ENCODE peak calls at places on chromosomes 11 and 22, in nine cellular contexts. V is fibroblast of lung, W is HCT116, F is OCI-LY7, Y is SK-N-SH, T is GM23338, P is GM23248, C is neural progenitor cell, Z is GM12878. D is an unnamed sample.
A peak's percentile ranks its signal among the peaks of the same experiment; 100 is the strongest.

GRCh38 chr11:77993902-77994301 is 566 bp downstream of the INTS4 start:
- DNase-seq in Z (no peak), T (peak; percentile 40), W (no peak), Y (no peak), C (peak; percentile 27), V (no peak), P (peak; percentile 11), F (peak; percentile 13), D (peak; percentile 44)

GRCh38 chr11:112318193-112318592 is 57.5 kb upstream of the PLET1 start:
- DNase-seq in P (peak; percentile 91), W (peak; percentile 4), T (no peak), Z (no peak), C (no peak), Y (no peak), V (peak; percentile 90), F (no peak), D (no peak)

GRCh38 chr11:101880208-101880607 is 34.6 kb upstream of the CEP126 start:
- DNase-seq in W (peak; percentile 72), Y (peak; percentile 8), V (peak; percentile 78), P (peak; percentile 67), T (peak; percentile 78), Z (no peak), F (peak; percentile 61), C (peak; percentile 33), D (peak; percentile 88)

GRCh38 chr22:47089374-47089773 is 326.9 kb downstream of the TBC1D22A start:
- DNase-seq in F (no peak), P (no peak), Z (no peak), T (no peak), Y (no peak), W (no peak), V (no peak), C (no peak), D (no peak)

GRCh38 chr22:50179937-50180726 is 5.6 kb upstream of the TRABD start:
- DNase-seq in Y (no peak), F (no peak), V (no peak), T (no peak), P (no peak), C (no peak), W (no peak), Z (no peak), D (peak; percentile 38)

GRCh38 chr11:44764583-44764982 is 37.8 kb downstream of the TSPAN18 start:
- DNase-seq in W (no peak), V (no peak), F (no peak), T (no peak), P (no peak), Y (no peak), Z (no peak), C (no peak), D (no peak)

GRCh38 chr22:46045459-46046298 is 68.7 kb upstream of the WNT7B start:
- DNase-seq in Y (no peak), Z (no peak), W (no peak), P (peak; percentile 27), T (no peak), V (no peak), C (no peak), F (no peak), D (no peak)

GRCh38 chr11:34198523-34198922 is 93.1 kb downstream of the NAT10 start:
- DNase-seq in V (no peak), W (no peak), T (no peak), Y (no peak), Z (no peak), P (peak; percentile 21), F (no peak), C (no peak), D (no peak)

GRCh38 chr11:68266121-68266891 is 5.5 kb downstream of the C11orf24 start:
- DNase-seq in F (peak; percentile 94), V (no peak), Z (peak; percentile 81), T (no peak), Y (no peak), P (no peak), W (no peak), C (no peak), D (peak; percentile 80)

GRCh38 chr11:124194696-124195418 is 11.7 kb downstream of the OR10D3 start:
- DNase-seq in F (peak; percentile 56), T (peak; percentile 80), C (peak; percentile 72), V (peak; percentile 28), Z (peak; percentile 9), P (peak; percentile 66), Y (peak; percentile 64), W (peak; percentile 57), D (peak; percentile 66)

GRCh38 chr11:35681181-35681767 is 18.7 kb downstream of the TRIM44 start:
- DNase-seq in V (no peak), P (no peak), F (no peak), C (no peak), Z (no peak), W (no peak), T (no peak), Y (no peak), D (no peak)

GRCh38 chr11:35680506-35680905 is 17.9 kb downstream of the TRIM44 start:
- DNase-seq in Y (no peak), C (no peak), P (no peak), T (no peak), V (no peak), W (no peak), F (peak; percentile 15), Z (no peak), D (no peak)

GRCh38 chr11:35678471-35678870 is 15.9 kb downstream of the TRIM44 start:
- DNase-seq in W (no peak), P (no peak), Z (no peak), Y (no peak), V (no peak), T (no peak), F (no peak), C (no peak), D (no peak)

GRCh38 chr11:35677904-35678303 is 15.3 kb downstream of the TRIM44 start:
- DNase-seq in F (no peak), T (no peak), P (no peak), Z (no peak), V (peak; percentile 21), W (no peak), C (no peak), Y (no peak), D (no peak)

DNA sequence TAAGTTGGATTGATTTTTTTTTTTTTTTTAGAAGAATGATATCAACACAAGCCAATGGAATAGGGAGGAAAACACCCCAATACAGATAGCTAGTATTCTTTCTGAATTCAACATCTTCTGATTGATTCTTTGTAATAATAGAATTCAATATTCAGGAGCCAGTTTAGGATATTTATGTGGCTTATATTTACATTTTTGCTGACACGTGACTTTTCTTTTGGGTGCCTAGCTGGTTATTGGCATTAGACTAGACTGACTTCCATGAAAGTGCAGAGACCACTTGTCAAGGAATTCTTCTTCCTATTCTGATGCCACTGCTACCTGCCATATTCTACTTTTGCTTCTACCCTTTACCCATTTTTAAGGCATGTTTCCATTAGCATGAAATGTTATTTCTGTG is 16.4 kb downstream of the TRIM44 start:
- DNase-seq in F (no peak), W (no peak), V (no peak), Z (no peak), Y (no peak), C (no peak), P (no peak), T (no peak), D (no peak)
- H3K79me2 ChIP-seq in F (peaks cover 19% of the 10 kb centered on the region), W (peaks cover 39% of the 10 kb centered on the region), V (peaks cover 52% of the 10 kb centered on the region), Z (peaks cover 67% of the 10 kb centered on the region), Y (peaks cover 93% of the 10 kb centered on the region), C (peaks cover 85% of the 10 kb centered on the region), P (peaks cover 100% of the 10 kb centered on the region), T (peaks cover 74% of the 10 kb centered on the region), D (peaks cover 66% of the 10 kb centered on the region)

GRCh38 chr22:20243545-20244249 is 24.4 kb downstream of the RTN4R start:
- DNase-seq in V (peak; percentile 85), W (no peak), Y (peak; percentile 69), Z (no peak), T (peak; percentile 47), C (no peak), F (peak; percentile 44), P (peak; percentile 81), D (peak; percentile 83)
- H3K4me1 ChIP-seq in V (peaks cover 16% of the 10 kb centered on the region), W (peaks cover 7% of the 10 kb centered on the region), Y (peaks cover 64% of the 10 kb centered on the region), Z (peaks cover 50% of the 10 kb centered on the region), T (peaks cover 8% of the 10 kb centered on the region), C (peaks cover 40% of the 10 kb centered on the region), F (peaks cover 23% of the 10 kb centered on the region), P (peaks cover 5% of the 10 kb centered on the region), D (peaks cover 52% of the 10 kb centered on the region)

DNA sequence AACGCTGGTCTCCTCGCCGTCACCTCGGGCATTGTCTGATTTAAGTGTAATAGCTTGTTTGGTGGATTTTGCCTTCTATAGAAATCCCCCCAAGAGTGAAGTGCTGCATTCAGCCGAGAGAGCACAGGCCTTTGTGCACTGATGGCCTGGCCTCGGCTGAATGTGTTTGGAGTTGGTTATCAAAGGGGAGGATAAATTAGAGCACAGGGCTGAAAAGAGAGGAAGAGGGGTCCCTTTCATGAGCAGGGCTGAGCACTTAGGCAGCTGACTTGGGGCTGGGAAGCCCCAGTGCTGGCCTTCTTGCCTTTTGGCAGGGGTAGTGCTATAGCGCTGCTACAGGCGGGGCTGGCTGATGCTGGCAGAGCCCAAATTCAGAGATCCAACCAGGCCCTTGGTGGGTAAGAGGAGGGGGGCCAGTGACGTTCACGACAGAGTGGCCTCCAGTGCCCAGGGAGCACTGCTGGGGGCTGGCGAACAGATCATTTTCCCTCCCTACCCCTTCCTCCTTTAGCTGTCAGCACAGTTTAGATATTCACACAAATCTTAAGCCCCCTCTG is 161.2 kb upstream of the CADM1 start:
- DNase-seq in T (no peak), Y (no peak), F (no peak), V (no peak), P (no peak), W (no peak), C (peak; percentile 82), Z (no peak), D (no peak)
- H3K4me3 ChIP-seq in T (no peak overlapping the region), Y (no peak overlapping the region), F (no peak overlapping the region), V (no peak overlapping the region), P (no peak overlapping the region), W (no peak overlapping the region), C (no peak overlapping the region), Z (no peak overlapping the region), D (no peak overlapping the region)

GRCh38 chr22:42270178-42270511 is 308 bp downstream of the TCF20 start:
- DNase-seq in P (no peak), Y (no peak), T (peak; percentile 70), Z (no peak), C (no peak), W (peak; percentile 2), V (no peak), F (no peak), D (peak; percentile 68)
- H3K79me2 ChIP-seq in P (peaks cover 49% of the 10 kb centered on the region), Y (peaks cover 47% of the 10 kb centered on the region), T (peaks cover 43% of the 10 kb centered on the region), Z (peaks cover 48% of the 10 kb centered on the region), C (peaks cover 50% of the 10 kb centered on the region), W (peaks cover 55% of the 10 kb centered on the region), V (peaks cover 42% of the 10 kb centered on the region), F (peaks cover 50% of the 10 kb centered on the region), D (peaks cover 50% of the 10 kb centered on the region)

D was measured in Karpas-422.